ENCODE peak calls at places on chromosomes 11 and 22, in seven cellular contexts. A is T-helper 17 cell, G is RCC 7860, B is Peyer's patch, Y is HuH-7, Q is HEK293T, V is WTC11. U is an unnamed sample.

GRCh38 chr22:21624120-21624879 is 5.5 kb downstream of the YDJC start:
- DNase-seq in G (no peak), B (no peak), V (peak), Q (peak), Y (peak), A (peak), U (no peak)

GRCh38 chr11:8354622-8355417 is 91.1 kb upstream of the LMO1 start:
- DNase-seq in V (no peak), A (no peak), Q (no peak), Y (no peak), B (no peak), G (no peak), U (no peak)

GRCh38 chr11:115613986-115614625 is 109.9 kb upstream of the CADM1 start:
- DNase-seq in B (no peak), Q (no peak), V (no peak), A (no peak), G (peak), Y (no peak), U (no peak)

GRCh38 chr22:40668611-40669390 is 10.5 kb upstream of the MCHR1 start:
- DNase-seq in B (no peak), V (no peak), Y (no peak), Q (no peak), G (peak), A (no peak), U (no peak)

GRCh38 chr11:120516461-120517389 is 5.2 kb downstream of the GRIK4 start:
- DNase-seq in G (no peak), Y (no peak), B (no peak), V (no peak), Q (no peak), A (no peak), U (no peak)

GRCh38 chr22:37244114-37244921 is at the start of gene RAC2:
- DNase-seq in Q (no peak), A (peak), V (peak), G (peak), B (peak), Y (no peak), U (peak)

GRCh38 chr11:120739780-120740179 is 228.2 kb downstream of the GRIK4 start:
- DNase-seq in G (no peak), Q (no peak), B (no peak), Y (no peak), A (no peak), V (no peak), U (no peak)

GRCh38 chr11:27694992-27695391 is 5.3 kb downstream of the BDNF start:
- DNase-seq in V (no peak), G (no peak), Q (no peak), B (no peak), Y (no peak), A (no peak), U (no peak)

GRCh38 chr11:75836422-75836821 is 21.4 kb downstream of the UVRAG start:
- DNase-seq in B (no peak), V (no peak), Y (no peak), A (no peak), G (no peak), Q (no peak), U (no peak)

U was measured in Right ventricle myocardium inferior.